ENCODE peak calls at places on chromosomes 1 and 21, in six cellular contexts. N is cardiac muscle cell, F is tibial artery, B is ovary, D is body of pancreas, U is small intestine. A is an unnamed sample.

GRCh38 chr1:231500666-231501065 is 27.8 kb upstream of the TSNAX start:
- DNase-seq in U (no peak), N (no peak), D (no peak), B (no peak), F (no peak), A (no peak)

GRCh38 chr1:51224255-51224654 is 11.8 kb upstream of the RNF11 start:
- DNase-seq in D (no peak), F (no peak), N (no peak), U (no peak), B (no peak), A (no peak)

GRCh38 chr1:110370827-110371226 is 20.0 kb downstream of the SLC16A4 start:
- DNase-seq in U (peak; percentile 33), D (no peak), B (no peak), N (no peak), F (no peak), A (no peak)

GRCh38 chr21:36783612-36784383 is 84.9 kb downstream of the SIM2 start:
- DNase-seq in F (no peak), U (no peak), B (no peak), D (no peak), N (no peak), A (peak; percentile 77)

GRCh38 chr1:235317179-235317578 is 10.8 kb downstream of the ARID4B start:
- DNase-seq in U (no peak), B (no peak), D (no peak), N (no peak), F (no peak), A (no peak)

GRCh38 chr1:64549464-64550239 is 79.7 kb downstream of the CACHD1 start:
- DNase-seq in N (no peak), U (no peak), B (no peak), F (no peak), D (no peak), A (no peak)

GRCh38 chr1:235503333-235504121 is 725 bp downstream of the B3GALNT2 start:
- DNase-seq in F (peak; percentile 58), U (peak; percentile 54), B (peak; percentile 59), D (peak; percentile 71), N (peak; percentile 77), A (no peak)

GRCh38 chr1:44805311-44806024 is 1.7 kb downstream of the DYNLT4 start:
- DNase-seq in B (peak; percentile 43), D (no peak), U (no peak), F (peak; percentile 18), N (no peak), A (no peak)

GRCh38 chr1:86933562-86934377 is 19.3 kb downstream of the HS2ST1 start:
- DNase-seq in N (peak; percentile 50), B (no peak), F (no peak), U (peak; percentile 69), D (no peak), A (no peak)

GRCh38 chr1:3075666-3076387 is 6.8 kb downstream of the PRDM16 start:
- DNase-seq in N (no peak), F (no peak), D (no peak), U (peak; percentile 17), B (no peak), A (no peak)

GRCh38 chr21:43727571-43728466 is 8.9 kb downstream of the PDXK start:
- DNase-seq in B (peak; percentile 48), F (no peak), N (no peak), D (peak; percentile 49), U (peak; percentile 60), A (no peak)

GRCh38 chr1:201890806-201891450 is 2.2 kb downstream of the SHISA4 start:
- DNase-seq in B (no peak), D (no peak), U (no peak), F (peak; percentile 15), N (no peak), A (no peak)

GRCh38 chr1:220544901-220545303 is 17.0 kb downstream of the MARK1 start:
- DNase-seq in N (peak; percentile 11), B (no peak), D (no peak), U (peak; percentile 16), F (no peak), A (no peak)

GRCh38 chr1:100354971-100355394 is 2.7 kb downstream of the CDC14A start:
- DNase-seq in N (peak; percentile 81), B (no peak), F (no peak), D (peak; percentile 48), U (peak; percentile 51), A (no peak)

GRCh38 chr1:204258213-204259115 is 44.7 kb upstream of the GOLT1A start:
- DNase-seq in N (peak; percentile 83), B (peak; percentile 72), D (peak; percentile 71), U (peak; percentile 48), F (no peak), A (no peak)

GRCh38 chr1:229669333-229669732 is 43.3 kb downstream of the URB2 start:
- DNase-seq in B (no peak), D (no peak), N (no peak), U (peak; percentile 32), F (no peak), A (no peak)

GRCh38 chr1:50295553-50295952 is 127.7 kb downstream of the DMRTA2 start:
- DNase-seq in F (no peak), B (no peak), D (peak; percentile 63), U (no peak), N (no peak), A (no peak)

GRCh38 chr1:40267767-40268187 is 9.7 kb downstream of the ZMPSTE24 start:
- DNase-seq in F (no peak), D (peak; percentile 72), U (no peak), N (no peak), B (no peak), A (no peak)

GRCh38 chr1:111704776-111705175 is 34.4 kb downstream of the INKA2 start:
- DNase-seq in U (peak; percentile 42), F (no peak), N (peak; percentile 47), B (no peak), D (no peak), A (peak; percentile 73)
- H3K36me3 ChIP-seq in U (peaks cover 11% of the 10 kb centered on the region), F (peaks cover 76% of the 10 kb centered on the region), N (peaks cover 36% of the 10 kb centered on the region), B (no peaks in the 10 kb centered on the region), D (peaks cover 13% of the 10 kb centered on the region), A (peaks cover 5% of the 10 kb centered on the region)

GRCh38 chr21:46211786-46212720 is 16.5 kb downstream of the LSS start:
- DNase-seq in D (no peak), N (no peak), B (no peak), F (no peak), U (no peak), A (no peak)
- H3K36me3 ChIP-seq in D (peaks cover 11% of the 10 kb centered on the region), N (peaks cover 19% of the 10 kb centered on the region), B (no peaks in the 10 kb centered on the region), F (peaks cover 91% of the 10 kb centered on the region), U (peaks cover 3% of the 10 kb centered on the region), A (peaks cover 66% of the 10 kb centered on the region)

GRCh38 chr1:17094664-17095063 is 24.6 kb downstream of the PADI2 start:
- DNase-seq in F (no peak), B (no peak), D (no peak), U (no peak), N (no peak), A (no peak)
- H3K36me3 ChIP-seq in F (no peaks in the 10 kb centered on the region), B (no peaks in the 10 kb centered on the region), D (no peaks in the 10 kb centered on the region), U (no peaks in the 10 kb centered on the region), N (no peaks in the 10 kb centered on the region), A (no peaks in the 10 kb centered on the region)

GRCh38 chr1:53734650-53735211 is 4.2 kb downstream of the GLIS1 start:
- DNase-seq in D (no peak), N (peak; percentile 46), F (no peak), U (no peak), B (no peak), A (no peak)

GRCh38 chr1:53732409-53732808 is 6.6 kb downstream of the GLIS1 start:
- DNase-seq in F (no peak), D (no peak), B (no peak), N (no peak), U (no peak), A (no peak)

GRCh38 chr1:53733975-53734649 is 4.9 kb downstream of the GLIS1 start:
- DNase-seq in N (no peak), D (no peak), B (no peak), U (no peak), F (no peak), A (no peak)

GRCh38 chr1:53732912-53733317 is 6.0 kb downstream of the GLIS1 start:
- DNase-seq in B (no peak), D (no peak), U (no peak), N (no peak), F (no peak), A (no peak)

GRCh38 chr1:53733447-53733931 is 5.5 kb downstream of the GLIS1 start:
- DNase-seq in B (no peak), D (no peak), U (no peak), N (no peak), F (no peak), A (no peak)
- H3K36me3 ChIP-seq in B (no peaks in the 10 kb centered on the region), D (no peaks in the 10 kb centered on the region), U (no peaks in the 10 kb centered on the region), N (no peaks in the 10 kb centered on the region), F (no peaks in the 10 kb centered on the region), A (no peaks in the 10 kb centered on the region)

GRCh38 chr1:27551953-27552312 is 52.0 kb downstream of the AHDC1 start:
- DNase-seq in B (no peak), N (no peak), D (no peak), U (no peak), F (no peak), A (no peak)

GRCh38 chr1:27554293-27554692 is 49.7 kb downstream of the AHDC1 start:
- DNase-seq in F (no peak), B (no peak), D (no peak), U (no peak), N (no peak), A (no peak)

GRCh38 chr1:27554777-27555699 is 48.9 kb downstream of the AHDC1 start:
- DNase-seq in B (peak; percentile 69), N (no peak), D (no peak), F (peak; percentile 76), U (no peak), A (no peak)

GRCh38 chr1:27551170-27551952 is 52.6 kb downstream of the AHDC1 start:
- DNase-seq in N (no peak), B (no peak), F (no peak), D (no peak), U (no peak), A (no peak)

GRCh38 chr1:27552911-27553420 is 51.0 kb downstream of the AHDC1 start:
- DNase-seq in U (no peak), F (no peak), B (peak; percentile 26), D (no peak), N (no peak), A (no peak)
- H3K36me3 ChIP-seq in U (peaks cover 7% of the 10 kb centered on the region), F (peaks cover 54% of the 10 kb centered on the region), B (no peaks in the 10 kb centered on the region), D (peaks cover 2% of the 10 kb centered on the region), N (peaks cover 23% of the 10 kb centered on the region), A (peaks cover 14% of the 10 kb centered on the region)

DNA sequence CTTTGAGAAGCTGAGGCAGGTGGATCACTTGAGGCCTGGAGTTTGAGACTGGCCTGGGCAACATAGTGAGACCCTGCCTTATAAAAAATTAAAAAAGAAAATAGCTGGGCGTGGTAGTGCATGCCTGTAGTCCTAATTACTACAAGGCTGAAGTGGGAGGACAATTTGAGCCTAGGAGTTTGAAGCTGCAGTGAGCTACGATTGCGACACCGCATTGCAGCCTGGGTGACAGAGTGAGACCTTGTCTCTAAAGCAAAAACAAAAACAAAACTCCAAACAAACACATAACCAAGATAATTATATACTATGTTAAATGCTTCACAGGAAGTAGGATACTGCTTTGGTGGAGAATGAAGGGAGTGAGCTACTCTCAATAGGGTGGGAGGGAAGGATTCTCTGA is 5.4 kb upstream of the PAFAH2 start:
- DNase-seq in U (no peak), D (no peak), B (no peak), F (no peak), N (no peak), A (no peak)
- H3K36me3 ChIP-seq in U (no peaks in the 10 kb centered on the region), D (no peaks in the 10 kb centered on the region), B (no peaks in the 10 kb centered on the region), F (no peaks in the 10 kb centered on the region), N (no peaks in the 10 kb centered on the region), A (no peaks in the 10 kb centered on the region)

GRCh38 chr1:42713293-42713692 is 26.7 kb downstream of the CLDN19 start:
- DNase-seq in U (no peak), D (no peak), B (no peak), F (no peak), N (no peak), A (no peak)
- H3K36me3 ChIP-seq in U (no peaks in the 10 kb centered on the region), D (peaks cover 2% of the 10 kb centered on the region), B (no peaks in the 10 kb centered on the region), F (peaks cover 26% of the 10 kb centered on the region), N (peaks cover 4% of the 10 kb centered on the region), A (peaks cover 17% of the 10 kb centered on the region)

A was measured in keratinocyte.